ENCODE peak calls at places on chromosomes 5 and 9, in five cellular contexts. One of them, this sample, is unnamed.

GRCh38 chr5:92380069-92380770 is 997.1 kb upstream of the ARRDC3 start:
- DNase-seq in hepatic stellate cell: no peak
- DNase-seq in CD8-positive, alpha-beta T cell: no peak
- DNase-seq in activated T-cell treated with anti-CD3 and anti-CD28 coated beads for 24 hours: no peak
- DNase-seq in iPS-NIHi11: no peak
- DNase-seq in this sample: no peak

GRCh38 chr5:38265546-38266179 is 7.3 kb downstream of the EGFLAM start:
- DNase-seq in activated T-cell treated with anti-CD3 and anti-CD28 coated beads for 24 hours: peak; percentile 40
- DNase-seq in iPS-NIHi11: peak; percentile 68
- DNase-seq in hepatic stellate cell: peak; percentile 42
- DNase-seq in CD8-positive, alpha-beta T cell: no peak
- DNase-seq in this sample: peak; percentile 73

GRCh38 chr9:120876842-120877240 is at the start of gene PHF19:
- DNase-seq in activated T-cell treated with anti-CD3 and anti-CD28 coated beads for 24 hours: no peak
- DNase-seq in hepatic stellate cell: peak; percentile 75
- DNase-seq in CD8-positive, alpha-beta T cell: no peak
- DNase-seq in iPS-NIHi11: no peak
- DNase-seq in this sample: no peak

GRCh38 chr9:112059145-112059979 is 115.7 kb downstream of the SUSD1 start:
- DNase-seq in activated T-cell treated with anti-CD3 and anti-CD28 coated beads for 24 hours: no peak
- DNase-seq in hepatic stellate cell: peak; percentile 35
- DNase-seq in CD8-positive, alpha-beta T cell: no peak
- DNase-seq in iPS-NIHi11: no peak
- DNase-seq in this sample: no peak

GRCh38 chr5:139068060-139068459 is 130.1 kb downstream of the SIL1 start:
- DNase-seq in CD8-positive, alpha-beta T cell: no peak
- DNase-seq in activated T-cell treated with anti-CD3 and anti-CD28 coated beads for 24 hours: no peak
- DNase-seq in iPS-NIHi11: no peak
- DNase-seq in hepatic stellate cell: no peak
- DNase-seq in this sample: no peak

GRCh38 chr5:158464383-158464782 is 605.4 kb upstream of the CLINT1 start:
- DNase-seq in activated T-cell treated with anti-CD3 and anti-CD28 coated beads for 24 hours: no peak
- DNase-seq in iPS-NIHi11: no peak
- DNase-seq in CD8-positive, alpha-beta T cell: no peak
- DNase-seq in hepatic stellate cell: no peak
- DNase-seq in this sample: no peak

GRCh38 chr5:149030392-149030791 is 32.5 kb downstream of the SH3TC2 start:
- DNase-seq in iPS-NIHi11: no peak
- DNase-seq in CD8-positive, alpha-beta T cell: no peak
- DNase-seq in activated T-cell treated with anti-CD3 and anti-CD28 coated beads for 24 hours: no peak
- DNase-seq in hepatic stellate cell: no peak
- DNase-seq in this sample: no peak

GRCh38 chr5:151581841-151582583 is 9.1 kb downstream of the FAT2 start:
- DNase-seq in CD8-positive, alpha-beta T cell: no peak
- DNase-seq in activated T-cell treated with anti-CD3 and anti-CD28 coated beads for 24 hours: no peak
- DNase-seq in hepatic stellate cell: no peak
- DNase-seq in iPS-NIHi11: no peak
- DNase-seq in this sample: no peak

GRCh38 chr9:37324691-37325490 is 97.6 kb upstream of the GRHPR start:
- DNase-seq in activated T-cell treated with anti-CD3 and anti-CD28 coated beads for 24 hours: no peak
- DNase-seq in hepatic stellate cell: no peak
- DNase-seq in iPS-NIHi11: peak; percentile 13
- DNase-seq in CD8-positive, alpha-beta T cell: no peak
- DNase-seq in this sample: peak; percentile 17

GRCh38 chr5:171633776-171634470 is 151.7 kb upstream of the SMIM23 start:
- DNase-seq in activated T-cell treated with anti-CD3 and anti-CD28 coated beads for 24 hours: no peak
- DNase-seq in hepatic stellate cell: no peak
- DNase-seq in iPS-NIHi11: no peak
- DNase-seq in CD8-positive, alpha-beta T cell: no peak
- DNase-seq in this sample: no peak

GRCh38 chr5:126354012-126354856 is 69.0 kb upstream of the GRAMD2B start:
- DNase-seq in iPS-NIHi11: peak; percentile 36
- DNase-seq in CD8-positive, alpha-beta T cell: no peak
- DNase-seq in hepatic stellate cell: peak; percentile 79
- DNase-seq in activated T-cell treated with anti-CD3 and anti-CD28 coated beads for 24 hours: no peak
- DNase-seq in this sample: no peak

GRCh38 chr5:72364961-72365360 is 44.8 kb downstream of the PTCD2 start:
- DNase-seq in hepatic stellate cell: no peak
- DNase-seq in activated T-cell treated with anti-CD3 and anti-CD28 coated beads for 24 hours: no peak
- DNase-seq in iPS-NIHi11: no peak
- DNase-seq in CD8-positive, alpha-beta T cell: no peak
- DNase-seq in this sample: no peak

GRCh38 chr5:146340260-146341081 is 1.8 kb downstream of the POU4F3 start:
- DNase-seq in activated T-cell treated with anti-CD3 and anti-CD28 coated beads for 24 hours: no peak
- DNase-seq in hepatic stellate cell: peak; percentile 61
- DNase-seq in CD8-positive, alpha-beta T cell: no peak
- DNase-seq in iPS-NIHi11: peak; percentile 79
- DNase-seq in this sample: peak; percentile 81

GRCh38 chr9:88991066-88992030 is at the start of gene S1PR3:
- DNase-seq in CD8-positive, alpha-beta T cell: no peak
- DNase-seq in hepatic stellate cell: peak; percentile 54
- DNase-seq in iPS-NIHi11: peak; percentile 96
- DNase-seq in activated T-cell treated with anti-CD3 and anti-CD28 coated beads for 24 hours: peak; percentile 16
- DNase-seq in this sample: peak; percentile 72

GRCh38 chr9:128249914-128250838 is 25.6 kb downstream of the GOLGA2 start:
- DNase-seq in iPS-NIHi11: peak; percentile 97
- DNase-seq in activated T-cell treated with anti-CD3 and anti-CD28 coated beads for 24 hours: peak; percentile 98
- DNase-seq in CD8-positive, alpha-beta T cell: peak; percentile 99
- DNase-seq in hepatic stellate cell: peak; percentile 70
- DNase-seq in this sample: peak; percentile 88

GRCh38 chr5:140345919-140346347 is 470 bp downstream of the HBEGF start:
- DNase-seq in iPS-NIHi11: peak; percentile 87
- DNase-seq in hepatic stellate cell: peak; percentile 83
- DNase-seq in activated T-cell treated with anti-CD3 and anti-CD28 coated beads for 24 hours: no peak
- DNase-seq in CD8-positive, alpha-beta T cell: no peak
- DNase-seq in this sample: no peak

GRCh38 chr9:1759009-1759408 is 256.1 kb upstream of the SMARCA2 start:
- DNase-seq in CD8-positive, alpha-beta T cell: no peak
- DNase-seq in activated T-cell treated with anti-CD3 and anti-CD28 coated beads for 24 hours: no peak
- DNase-seq in hepatic stellate cell: no peak
- DNase-seq in iPS-NIHi11: peak; percentile 13
- DNase-seq in this sample: no peak

GRCh38 chr9:132003904-132004303 is 75.8 kb downstream of the MED27 start:
- DNase-seq in iPS-NIHi11: no peak
- DNase-seq in CD8-positive, alpha-beta T cell: no peak
- DNase-seq in hepatic stellate cell: no peak
- DNase-seq in activated T-cell treated with anti-CD3 and anti-CD28 coated beads for 24 hours: no peak
- DNase-seq in this sample: no peak

GRCh38 chr5:53313131-53313530 is 167.3 kb upstream of the FST start:
- DNase-seq in activated T-cell treated with anti-CD3 and anti-CD28 coated beads for 24 hours: no peak
- DNase-seq in hepatic stellate cell: no peak
- DNase-seq in CD8-positive, alpha-beta T cell: no peak
- DNase-seq in iPS-NIHi11: no peak
- DNase-seq in this sample: no peak

This sample was measured in neuronal stem cell.